ENCODE peak calls at places on chromosomes 11 and 22, in ten cellular contexts. Q is CD8-positive, alpha-beta T cell; J is A549; T is prostate gland; E is NB4; I is mammary epithelial cell; V is OCI-LY7; X is HFF-Myc; D is choroid plexus epithelial cell; U is bronchial epithelial cell. C is an unnamed sample.

GRCh38 chr11:128686745-128687177 is 7.1 kb upstream of the FLI1 start:
- DNase-seq in D (peak), E (no peak), Q (no peak), X (no peak), V (no peak), J (no peak), U (peak), T (no peak), I (peak), C (no peak)

GRCh38 chr11:67160872-67161783 is 42.1 kb downstream of the KDM2A start:
- DNase-seq in E (no peak), J (no peak), X (no peak), U (peak), I (peak), V (no peak), Q (no peak), D (peak), T (no peak), C (no peak)

GRCh38 chr11:135009125-135009524 is 597.1 kb upstream of the B3GAT1 start:
- DNase-seq in I (no peak), U (no peak), D (no peak), V (no peak), Q (no peak), E (no peak), X (no peak), J (no peak), T (no peak), C (no peak)

GRCh38 chr22:45225732-45226560 is 14.7 kb downstream of the KIAA0930 start:
- DNase-seq in J (no peak), X (no peak), D (peak), I (peak), E (peak), U (peak), V (no peak), Q (no peak), T (peak), C (no peak)

GRCh38 chr11:1165256-1166041 is 7.7 kb downstream of the MUC5AC start:
- DNase-seq in X (no peak), U (no peak), T (no peak), E (no peak), J (no peak), V (no peak), I (no peak), Q (no peak), D (no peak), C (no peak)

GRCh38 chr11:112229746-112230433 is 3.7 kb downstream of the PTS start:
- DNase-seq in J (no peak), E (no peak), V (no peak), T (no peak), U (no peak), X (no peak), Q (no peak), D (peak), I (no peak), C (no peak)

GRCh38 chr11:27611946-27612455 is 88.3 kb downstream of the BDNF start:
- DNase-seq in V (no peak), X (no peak), U (peak), D (peak), Q (no peak), T (no peak), I (no peak), J (no peak), E (no peak), C (no peak)

GRCh38 chr22:45441158-45441557 is 27.7 kb downstream of the RIBC2 start:
- DNase-seq in T (peak), I (peak), Q (no peak), V (peak), X (peak), E (peak), D (peak), U (peak), J (peak), C (peak)

GRCh38 chr11:15485432-15485831 is 370.7 kb downstream of the INSC start:
- DNase-seq in T (no peak), I (no peak), Q (no peak), X (no peak), D (no peak), U (no peak), V (no peak), E (no peak), J (no peak), C (no peak)

GRCh38 chr11:72070486-72070885 is 9.9 kb downstream of the NUMA1 start:
- DNase-seq in Q (no peak), T (no peak), U (no peak), D (no peak), X (no peak), E (no peak), I (no peak), J (no peak), V (no peak), C (no peak)

GRCh38 chr11:70522613-70523311 is 124.4 kb downstream of the CTTN start:
- DNase-seq in T (no peak), X (no peak), V (no peak), U (no peak), I (no peak), D (no peak), J (no peak), E (no peak), Q (no peak), C (no peak)

GRCh38 chr11:48093795-48094642 is 113.7 kb downstream of the PTPRJ start:
- DNase-seq in E (no peak), V (no peak), U (no peak), X (peak), D (peak), T (no peak), Q (no peak), J (no peak), I (no peak), C (no peak)

GRCh38 chr11:12287374-12288211 is 89.8 kb upstream of the PARVA start:
- DNase-seq in X (peak), U (peak), J (peak), I (peak), Q (no peak), D (peak), V (no peak), E (peak), T (peak), C (peak)

GRCh38 chr11:102469196-102469821 is 16.7 kb upstream of the TMEM123 start:
- DNase-seq in D (peak), Q (no peak), J (no peak), U (peak), T (no peak), E (no peak), V (no peak), X (peak), I (no peak), C (no peak)

GRCh38 chr11:6413791-6414231 is 5.1 kb downstream of the APBB1 start:
- DNase-seq in E (no peak), I (no peak), V (no peak), U (no peak), Q (no peak), D (no peak), T (no peak), X (no peak), J (no peak), C (no peak)

GRCh38 chr11:40294343-40294723 is 1165.1 kb downstream of the LRRC4C start:
- DNase-seq in T (no peak), X (no peak), Q (no peak), E (no peak), I (no peak), V (no peak), D (no peak), U (no peak), J (no peak), C (no peak)

GRCh38 chr11:9046376-9046775 is 42.6 kb upstream of the NRIP3 start:
- DNase-seq in E (no peak), J (no peak), U (no peak), T (no peak), V (no peak), I (no peak), Q (no peak), D (no peak), X (no peak), C (no peak)

GRCh38 chr11:105903113-105903512 is 118.9 kb downstream of the MSANTD4 start:
- DNase-seq in E (no peak), V (no peak), X (no peak), D (peak), T (no peak), Q (no peak), I (no peak), J (no peak), U (no peak), C (no peak)

GRCh38 chr22:40213478-40213877 is 35.8 kb downstream of the TNRC6B start:
- DNase-seq in U (no peak), J (no peak), T (no peak), D (peak), V (peak), I (no peak), X (no peak), E (no peak), Q (no peak), C (no peak)

GRCh38 chr11:9571071-9571765 is 2.3 kb upstream of the WEE1 start:
- DNase-seq in V (peak), T (no peak), E (no peak), D (no peak), X (no peak), J (no peak), I (no peak), U (no peak), Q (no peak), C (no peak)

GRCh38 chr11:46285594-46286033 is 8.2 kb downstream of the CREB3L1 start:
- DNase-seq in J (no peak), D (peak), E (no peak), Q (no peak), U (no peak), T (no peak), I (no peak), V (no peak), X (no peak), C (no peak)

GRCh38 chr22:41848468-41848867 is 15.6 kb downstream of the SREBF2 start:
- DNase-seq in U (no peak), I (no peak), J (no peak), E (peak), V (no peak), D (no peak), T (no peak), X (no peak), Q (no peak), C (no peak)

GRCh38 chr22:30202531-30203006 is 44.0 kb downstream of the LIF start:
- DNase-seq in V (no peak), U (peak), T (peak), D (no peak), I (no peak), J (no peak), E (no peak), Q (no peak), X (no peak), C (no peak)

DNA sequence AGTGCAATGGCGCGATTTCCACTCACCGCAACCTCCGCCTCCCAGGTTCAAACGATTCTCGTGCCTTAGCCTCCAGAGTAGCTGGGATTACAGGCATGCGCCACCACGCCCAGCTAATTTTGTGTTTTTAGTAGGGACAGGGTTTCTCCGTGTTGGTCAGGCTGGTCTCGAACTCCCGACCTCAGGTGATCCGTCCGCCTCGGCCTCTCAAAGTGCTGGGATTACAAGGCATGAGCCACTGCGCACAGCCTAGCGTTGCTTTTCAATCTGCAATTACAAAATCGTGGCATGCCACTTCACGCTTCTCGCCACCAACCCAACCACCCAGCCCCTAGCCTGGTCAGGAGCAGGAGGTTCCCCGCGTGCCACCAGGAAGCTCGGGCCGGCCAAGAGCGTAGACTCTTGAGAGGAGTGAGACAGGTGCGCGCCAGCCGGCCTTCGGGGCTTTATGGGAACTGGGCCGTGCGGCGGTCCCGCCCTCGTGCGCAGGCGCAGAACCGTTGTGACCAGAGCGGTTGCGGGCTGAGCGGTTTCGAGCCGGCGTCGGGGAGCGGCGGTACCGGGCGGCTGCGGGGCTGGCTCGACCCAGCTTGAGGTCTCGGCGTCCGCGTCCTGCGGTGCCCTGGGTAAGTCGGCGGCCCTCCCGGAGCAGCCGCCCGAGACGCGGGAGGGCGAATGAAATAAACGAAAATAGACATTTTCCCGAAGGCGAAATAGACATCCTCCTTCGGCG is at the start of gene ASRGL1:
- DNase-seq in X (peak), U (peak), V (peak), E (peak), I (peak), Q (peak), D (peak), J (peak), T (peak), C (no peak)
- TF ChIP-seq CTCF in X (no peak), U (no peak), V (no peak), E (no peak), I (no peak), Q (no peak), D (no peak), J (no peak), T (no peak), C (no peak)

DNA sequence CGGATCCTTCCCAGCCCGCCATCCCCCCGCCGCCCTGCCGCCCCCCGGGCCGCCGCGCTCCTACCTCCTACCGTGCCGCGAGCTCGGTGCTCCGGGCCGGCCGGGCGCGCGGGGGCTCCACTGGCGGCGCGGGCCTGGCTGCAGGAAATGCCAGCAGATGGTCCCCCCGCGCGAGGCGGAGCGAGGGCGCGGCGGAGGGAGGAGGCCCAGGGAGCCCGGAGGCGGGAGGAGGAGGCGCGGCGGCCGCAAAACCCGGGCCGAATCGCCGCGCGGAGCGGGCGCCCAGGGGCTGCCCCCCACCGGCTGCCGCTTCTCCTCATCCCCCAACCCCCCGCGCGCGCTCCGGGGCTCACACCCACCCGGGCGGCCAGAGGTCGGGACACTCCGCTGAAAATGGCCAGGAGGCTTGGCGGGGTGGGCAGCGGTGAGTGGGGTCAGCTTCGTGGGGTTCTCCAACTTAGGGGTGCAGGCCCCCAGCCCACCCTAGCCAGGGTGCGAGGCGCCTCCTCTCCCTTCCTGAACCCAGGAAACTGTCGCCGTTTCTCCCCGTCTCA is at the start of gene OSBPL5:
- DNase-seq in I (peak), U (peak), T (peak), J (peak), V (peak), X (no peak), E (peak), Q (no peak), D (peak), C (no peak)
- H3K4me3 ChIP-seq in I (peak), U (peak), T (peak), J (peak), V (peak), X (peak), E (peak), Q (peak), D (peak), C (peak)

DNA sequence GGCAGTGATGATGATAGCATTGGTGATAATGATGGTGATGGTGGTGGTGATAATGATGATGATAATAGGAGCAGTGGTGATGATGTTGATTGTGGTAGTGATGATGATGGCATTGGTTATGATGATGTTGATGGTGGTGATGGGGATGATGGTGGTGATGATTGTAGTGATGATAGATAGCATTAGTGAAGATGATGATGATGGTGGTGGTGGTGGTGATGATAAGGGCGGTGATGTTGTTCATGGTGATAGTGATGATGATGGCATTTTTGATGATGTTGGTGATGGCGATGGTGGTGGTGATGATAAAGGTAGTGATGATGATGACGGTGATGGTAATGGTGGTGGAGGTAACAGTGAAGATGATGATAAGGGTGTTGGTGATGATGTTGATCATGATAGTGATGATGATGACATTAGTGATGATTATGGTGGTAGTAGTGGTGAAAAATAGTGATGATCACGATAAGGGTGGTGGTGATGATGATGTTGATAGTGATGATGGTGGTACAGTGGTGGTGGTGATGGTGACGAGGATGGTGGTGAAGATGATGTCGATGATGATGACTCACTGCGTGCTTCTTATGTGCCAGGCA is 93.0 kb downstream of the MPPED1 start:
- DNase-seq in E (no peak), U (no peak), X (no peak), Q (no peak), J (no peak), D (no peak), T (no peak), V (no peak), I (no peak), C (no peak)
- TF ChIP-seq CTCF in E (no peak), U (no peak), X (no peak), Q (no peak), J (no peak), D (no peak), T (no peak), V (no peak), I (no peak), C (no peak)

GRCh38 chr11:123439616-123440015 is 9.5 kb downstream of the GRAMD1B start:
- DNase-seq in I (no peak), D (no peak), E (no peak), Q (no peak), J (no peak), V (no peak), X (no peak), T (no peak), U (no peak), C (no peak)
- H3K4me3 ChIP-seq in I (no peak), D (no peak), E (no peak), Q (no peak), J (no peak), V (no peak), X (no peak), T (no peak), U (no peak), C (no peak)

DNA sequence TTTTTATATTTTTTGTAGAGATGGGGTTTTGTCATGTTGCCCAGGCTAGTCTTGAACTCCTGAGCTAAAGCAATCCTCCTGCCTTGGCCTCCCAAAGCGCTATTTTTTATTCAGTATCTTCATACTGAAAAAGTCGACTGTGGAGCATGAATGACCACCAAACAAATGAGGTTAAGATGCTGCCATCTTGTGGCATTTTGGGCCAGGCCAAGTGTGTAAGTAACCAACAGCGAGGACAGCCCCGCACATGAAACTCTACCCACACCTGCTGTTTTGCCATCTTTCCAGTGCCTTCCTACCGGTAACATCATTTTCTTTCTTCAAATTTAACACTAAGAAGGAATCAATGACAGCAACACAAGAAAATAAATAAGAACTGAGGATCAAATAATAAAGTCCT is 32.2 kb upstream of the AQP11 start:
- DNase-seq in Q (no peak), I (no peak), X (no peak), V (no peak), E (peak), U (peak), T (no peak), J (no peak), D (peak), C (no peak)
- TF ChIP-seq CTCF in Q (no peak), I (peak), X (peak), V (peak), E (peak), U (no peak), T (no peak), J (peak), D (peak), C (peak)

GRCh38 chr22:37634505-37635002 is 4.9 kb upstream of the SH3BP1 start:
- DNase-seq in X (no peak), V (no peak), J (no peak), T (no peak), U (no peak), I (no peak), E (no peak), D (no peak), Q (no peak), C (no peak)
- H3K4me3 ChIP-seq in X (no peak), V (no peak), J (no peak), T (no peak), U (no peak), I (no peak), E (peak), D (peak), Q (peak), C (no peak)

GRCh38 chr11:65928667-65929066 is 9.4 kb downstream of the DRAP1 start:
- DNase-seq in I (no peak), V (peak), T (no peak), E (no peak), D (no peak), X (no peak), Q (no peak), U (no peak), J (no peak), C (no peak)

GRCh38 chr11:65931773-65932557 is 12.7 kb downstream of the DRAP1 start:
- DNase-seq in I (no peak), U (no peak), J (no peak), T (no peak), V (no peak), E (no peak), X (no peak), D (peak), Q (no peak), C (no peak)

GRCh38 chr11:65927904-65928397 is 8.7 kb downstream of the DRAP1 start:
- DNase-seq in U (no peak), V (peak), J (no peak), Q (peak), I (no peak), E (peak), D (peak), T (no peak), X (no peak), C (no peak)

GRCh38 chr11:65934014-65934413 is 11.3 kb upstream of the TSGA10IP start:
- DNase-seq in E (no peak), I (no peak), J (no peak), T (no peak), V (no peak), X (no peak), Q (no peak), U (no peak), D (peak), C (no peak)

DNA sequence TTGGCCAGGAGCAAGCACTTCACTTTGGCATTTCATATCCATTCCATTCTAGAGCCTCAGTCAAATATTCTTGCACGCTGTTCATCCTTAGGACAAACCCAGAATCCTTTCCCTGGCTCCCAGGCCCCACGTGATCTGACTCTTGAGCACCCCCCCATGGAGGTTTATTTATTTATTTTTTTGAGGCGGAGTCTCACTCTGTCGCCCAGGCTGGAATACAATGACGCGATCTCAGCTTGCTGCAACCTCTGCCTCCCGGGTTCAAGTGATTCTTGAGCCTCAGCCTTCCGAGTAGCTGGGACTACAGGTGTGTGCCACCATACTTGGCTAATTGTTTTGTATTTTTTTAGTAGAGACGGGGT is 12.7 kb upstream of the TSGA10IP start:
- DNase-seq in I (no peak), D (peak), T (no peak), Q (no peak), U (no peak), E (peak), V (peak), X (no peak), J (peak), C (no peak)
- TF ChIP-seq CTCF in I (no peak), D (no peak), T (no peak), Q (no peak), U (no peak), E (no peak), V (peak), X (no peak), J (peak), C (no peak)

C was measured in kidney epithelial cell.